ENCODE peak calls at places on chromosomes 11 and 22, in nine cellular contexts. M is heart right ventricle, F is substantia nigra, A is left ventricle myocardium inferior, H is A549, X is WERI-Rb-1, V is sigmoid colon, D is K562, O is left lung. B is an unnamed sample.

GRCh38 chr11:100105605-100106358 is 581.3 kb upstream of the ARHGAP42 start:
- DNase-seq in M (no peak), F (no peak), A (no peak), H (no peak), X (no peak), V (no peak), D (no peak), O (no peak), B (no peak)

GRCh38 chr22:29315286-29316195 is at the start of gene RASL10A:
- DNase-seq in M (no peak), F (no peak), A (no peak), H (no peak), X (peak), V (no peak), D (peak), O (peak), B (no peak)

GRCh38 chr11:118295834-118296454 is 8.6 kb upstream of the CD3E start:
- DNase-seq in M (no peak), F (no peak), A (no peak), H (no peak), X (peak), V (no peak), D (no peak), O (no peak), B (no peak)

GRCh38 chr22:42368379-42369249 is 63.6 kb downstream of the NFAM1 start:
- DNase-seq in M (no peak), F (no peak), A (peak), H (no peak), X (no peak), V (peak), D (peak), O (peak), B (no peak)

GRCh38 chr11:73980001-73980960 is 2.4 kb downstream of the UCP2 start:
- DNase-seq in M (peak), F (no peak), A (no peak), H (no peak), X (no peak), V (peak), D (peak), O (peak), B (no peak)

GRCh38 chr11:73591050-73591449 is 6.9 kb downstream of the FAM168A start:
- DNase-seq in M (no peak), F (no peak), A (no peak), H (no peak), X (no peak), V (no peak), D (no peak), O (no peak), B (no peak)

GRCh38 chr11:113926273-113927183 is 21.9 kb downstream of the HTR3B start:
- DNase-seq in M (no peak), F (no peak), A (no peak), H (no peak), X (peak), V (no peak), D (no peak), O (no peak), B (no peak)

GRCh38 chr22:40463017-40463631 is 92.7 kb downstream of the SGSM3 start:
- DNase-seq in M (no peak), F (no peak), A (no peak), H (no peak), X (no peak), V (no peak), D (no peak), O (no peak), B (no peak)

GRCh38 chr11:19301336-19301735 is 60.6 kb upstream of the E2F8 start:
- DNase-seq in M (no peak), F (no peak), A (no peak), H (no peak), X (no peak), V (no peak), D (no peak), O (no peak), B (no peak)

GRCh38 chr11:17986711-17987220 is 26.1 kb downstream of the SERGEF start:
- DNase-seq in M (no peak), F (no peak), A (no peak), H (no peak), X (no peak), V (no peak), D (no peak), O (no peak), B (no peak)

GRCh38 chr11:4065086-4065485 is 29.5 kb upstream of the RRM1 start:
- DNase-seq in M (no peak), F (no peak), A (no peak), H (no peak), X (no peak), V (no peak), D (no peak), O (no peak), B (no peak)

GRCh38 chr11:57303990-57304579 is 20.7 kb downstream of the TNKS1BP1 start:
- DNase-seq in M (no peak), F (no peak), A (no peak), H (no peak), X (peak), V (peak), D (no peak), O (peak), B (no peak)

GRCh38 chr11:113615773-113616172 is 90.3 kb downstream of the TMPRSS5 start:
- DNase-seq in M (no peak), F (no peak), A (no peak), H (no peak), X (no peak), V (no peak), D (no peak), O (no peak), B (no peak)

GRCh38 chr11:7605544-7605943 is 67.8 kb downstream of the CYB5R2 start:
- DNase-seq in M (no peak), F (no peak), A (no peak), H (peak), X (no peak), V (no peak), D (no peak), O (no peak), B (no peak)

GRCh38 chr11:10302744-10303557 is 1.9 kb upstream of the ADM start:
- DNase-seq in M (peak), F (no peak), A (peak), H (no peak), X (peak), V (peak), D (peak), O (peak), B (no peak)

GRCh38 chr11:132717824-132718223 is 814.5 kb downstream of the OPCML start:
- DNase-seq in M (no peak), F (no peak), A (no peak), H (no peak), X (no peak), V (no peak), D (no peak), O (no peak), B (no peak)

GRCh38 chr22:41256898-41257260 is 16.1 kb upstream of the CHADL start:
- DNase-seq in M (no peak), F (no peak), A (no peak), H (no peak), X (no peak), V (no peak), D (no peak), O (no peak), B (no peak)

GRCh38 chr22:43479962-43480361 is 68.1 kb downstream of the MPPED1 start:
- DNase-seq in M (no peak), F (no peak), A (no peak), H (no peak), X (no peak), V (no peak), D (no peak), O (peak), B (no peak)
- H3K27ac ChIP-seq in M (no peak), F (no peak), A (no peak), H (no peak), X (no peak), V (no peak), D (no peak), O (no peak), B (no peak)

GRCh38 chr22:37488337-37489135 is 2.4 kb upstream of the MFNG start:
- DNase-seq in M (no peak), F (no peak), A (no peak), H (no peak), X (no peak), V (no peak), D (no peak), O (no peak), B (no peak)

GRCh38 chr22:37485714-37486223 is 415 bp downstream of the MFNG start:
- DNase-seq in M (no peak), F (no peak), A (no peak), H (no peak), X (no peak), V (no peak), D (no peak), O (no peak), B (no peak)

GRCh38 chr22:37487559-37487958 is 1.4 kb upstream of the MFNG start:
- DNase-seq in M (no peak), F (no peak), A (no peak), H (no peak), X (peak), V (no peak), D (no peak), O (no peak), B (no peak)

GRCh38 chr22:37486224-37486845 is at the start of gene MFNG:
- DNase-seq in M (peak), F (peak), A (peak), H (peak), X (peak), V (peak), D (peak), O (peak), B (no peak)

DNA sequence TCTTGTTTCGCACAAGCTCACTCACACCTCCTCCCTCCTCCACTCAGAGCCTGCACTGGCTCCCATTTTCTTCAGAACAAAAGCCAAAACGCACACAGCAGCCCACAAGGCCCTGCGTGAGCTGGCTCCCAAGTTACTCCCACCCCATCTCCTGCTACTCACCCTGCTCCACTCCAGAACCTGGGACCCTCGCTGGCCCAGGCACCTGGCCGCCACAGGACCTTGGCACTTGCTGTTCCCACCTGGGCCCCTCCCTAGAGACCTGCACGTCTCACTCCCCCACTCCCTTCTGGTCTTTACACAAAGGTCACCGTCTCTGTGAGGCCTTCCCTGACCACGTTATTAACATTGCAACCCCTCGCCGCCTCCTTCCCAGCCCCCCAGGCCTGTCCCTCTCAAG is 945 bp upstream of the MFNG start:
- DNase-seq in M (no peak), F (no peak), A (no peak), H (no peak), X (no peak), V (no peak), D (no peak), O (no peak), B (no peak)
- H3K27ac ChIP-seq in M (peak), F (no peak), A (peak), H (peak), X (peak), V (no peak), D (no peak), O (peak), B (no peak)

GRCh38 chr11:109806205-109806604 is 287.0 kb upstream of the ZC3H12C start:
- DNase-seq in M (no peak), F (no peak), A (no peak), H (no peak), X (no peak), V (no peak), D (no peak), O (no peak), B (no peak)
- H3K27ac ChIP-seq in M (no peak), F (no peak), A (no peak), H (no peak), X (no peak), V (no peak), D (no peak), O (no peak), B (no peak)

GRCh38 chr11:11984563-11984962 is 23.9 kb downstream of the DKK3 start:
- DNase-seq in M (no peak), F (no peak), A (no peak), H (no peak), X (no peak), V (peak), D (no peak), O (no peak), B (no peak)
- H3K27ac ChIP-seq in M (peak), F (no peak), A (peak), H (peak), X (no peak), V (no peak), D (no peak), O (no peak), B (no peak)

DNA sequence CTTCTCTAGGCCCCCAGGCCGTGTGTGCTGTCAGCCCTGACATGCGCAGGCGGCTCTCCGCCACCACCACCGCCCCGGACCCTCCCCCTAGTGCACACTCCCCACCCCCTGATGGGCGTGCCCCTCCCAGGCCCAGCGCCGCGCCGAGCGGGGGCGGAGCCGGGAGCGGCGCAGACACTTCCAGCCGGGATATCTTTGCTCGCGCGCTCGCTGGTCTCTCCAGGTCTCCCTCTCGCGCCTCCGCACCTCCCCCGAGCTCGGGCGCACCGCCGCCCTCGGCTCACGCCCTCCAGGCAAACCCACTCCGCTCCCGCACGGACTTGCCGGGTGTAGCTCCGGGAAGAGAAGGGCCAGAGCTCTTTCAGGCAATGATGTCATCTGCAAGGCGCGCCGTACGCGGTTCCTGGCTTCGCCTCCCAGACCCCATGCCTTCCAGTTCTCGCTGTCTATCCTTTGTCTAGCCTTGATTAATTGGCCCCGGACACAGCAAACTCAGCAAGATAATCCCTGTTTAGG is at the start of gene SCN3B:
- DNase-seq in M (peak), F (no peak), A (peak), H (peak), X (peak), V (peak), D (peak), O (peak), B (no peak)
- H3K27ac ChIP-seq in M (peak), F (no peak), A (peak), H (peak), X (peak), V (no peak), D (no peak), O (no peak), B (no peak)

DNA sequence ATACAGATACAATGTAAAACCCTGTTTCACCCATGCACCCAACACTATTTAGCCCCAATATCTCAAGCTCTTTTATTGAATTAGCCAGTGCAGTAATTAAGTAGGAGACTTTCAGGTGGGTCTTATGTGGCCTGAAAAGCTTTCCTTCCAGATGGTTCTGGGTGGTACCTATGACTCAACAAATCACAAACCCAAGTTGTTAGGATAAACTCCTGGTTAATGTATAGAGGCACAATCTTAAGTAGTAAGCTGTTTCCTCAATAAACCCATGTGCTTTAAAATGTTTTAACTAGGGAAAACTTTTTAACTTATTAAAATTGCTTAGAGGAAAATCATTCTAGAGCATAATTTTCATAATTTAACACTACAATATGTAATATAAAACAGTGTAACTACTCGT is 13.2 kb downstream of the PRDM10 start:
- DNase-seq in M (no peak), F (no peak), A (no peak), H (no peak), X (no peak), V (no peak), D (no peak), O (no peak), B (no peak)
- H3K27ac ChIP-seq in M (no peak), F (no peak), A (no peak), H (no peak), X (no peak), V (no peak), D (no peak), O (no peak), B (no peak)